ENCODE peak calls at places on chromosomes 16 and 17, in four cellular contexts. B is kidney, L is HL-60, F is AG10803. C is an unnamed sample.

GRCh38 chr16:56851671-56852400 is 13.2 kb upstream of the SLC12A3 start:
- DNase-seq in B (peak; percentile 48), L (peak; percentile 22), F (peak; percentile 43), C (no peak)

GRCh38 chr16:72876221-72876620 is 171.7 kb downstream of the ZFHX3 start:
- DNase-seq in B (no peak), L (peak; percentile 90), F (peak; percentile 75), C (no peak)

GRCh38 chr16:54374136-54374535 is 87.5 kb upstream of the IRX3 start:
- DNase-seq in B (no peak), L (no peak), F (no peak), C (no peak)

GRCh38 chr17:80110447-80110812 is 9.0 kb downstream of the GAA start:
- DNase-seq in B (peak; percentile 46), L (no peak), F (no peak), C (peak; percentile 85)

GRCh38 chr16:4785758-4786433 is 2.2 kb downstream of the SEPTIN12 start:
- DNase-seq in B (no peak), L (no peak), F (no peak), C (no peak)

GRCh38 chr17:70172921-70173320 is 3.6 kb downstream of the KCNJ2 start:
- DNase-seq in B (no peak), L (peak; percentile 9), F (peak; percentile 61), C (no peak)

GRCh38 chr16:68893710-68894705 is 50.7 kb downstream of the TANGO6 start:
- DNase-seq in B (no peak), L (no peak), F (peak; percentile 12), C (no peak)

GRCh38 chr17:38349097-38349904 is 2.3 kb upstream of the SOCS7 start:
- DNase-seq in B (peak; percentile 87), L (peak; percentile 92), F (peak; percentile 80), C (no peak)

GRCh38 chr17:73546770-73547345 is 97.4 kb downstream of the SDK2 start:
- DNase-seq in B (no peak), L (peak; percentile 97), F (peak; percentile 43), C (no peak)

GRCh38 chr17:55763856-55764255 is 13.0 kb downstream of the PCTP start:
- DNase-seq in B (no peak), L (peak; percentile 45), F (no peak), C (no peak)

GRCh38 chr17:34584805-34585416 is 5.5 kb downstream of the TMEM132E start:
- DNase-seq in B (peak; percentile 55), L (no peak), F (peak; percentile 13), C (peak; percentile 56)

GRCh38 chr16:8859913-8860881 is 8.6 kb downstream of the CARHSP1 start:
- DNase-seq in B (peak; percentile 88), L (no peak), F (peak; percentile 71), C (peak; percentile 61)

GRCh38 chr16:89170346-89171215 is 967 bp upstream of the CDH15 start:
- DNase-seq in B (peak; percentile 86), L (no peak), F (no peak), C (no peak)

GRCh38 chr16:15949210-15950166 is at the start of gene ABCC1:
- DNase-seq in B (peak; percentile 76), L (no peak), F (no peak), C (peak; percentile 69)

GRCh38 chr17:52606098-52606497 is 447.6 kb upstream of the CA10 start:
- DNase-seq in B (no peak), L (no peak), F (no peak), C (no peak)

GRCh38 chr17:53391197-53391596 is 431.5 kb upstream of the KIF2B start:
- DNase-seq in B (no peak), L (no peak), F (no peak), C (no peak)

GRCh38 chr17:77331161-77331864 is 190.5 kb downstream of the SEC14L1 start:
- DNase-seq in B (peak; percentile 96), L (peak; percentile 94), F (peak; percentile 86), C (peak; percentile 93)

GRCh38 chr17:36593651-36594316 is 2.1 kb downstream of the DHRS11 start:
- DNase-seq in B (no peak), L (no peak), F (no peak), C (no peak)

GRCh38 chr17:35315283-35315682 is 58.1 kb downstream of the SLFN11 start:
- DNase-seq in B (no peak), L (no peak), F (peak; percentile 91), C (no peak)

GRCh38 chr17:1802429-1802828 is 27.3 kb downstream of the SMYD4 start:
- DNase-seq in B (no peak), L (no peak), F (no peak), C (no peak)

GRCh38 chr17:32929288-32929574 is 1.3 kb downstream of the TMEM98 start:
- DNase-seq in B (no peak), L (no peak), F (peak; percentile 16), C (no peak)

GRCh38 chr17:61217878-61218437 is 181.7 kb upstream of the TBX2 start:
- DNase-seq in B (no peak), L (no peak), F (no peak), C (no peak)

GRCh38 chr16:64280317-64280716 is 841.5 kb downstream of the CDH11 start:
- DNase-seq in B (no peak), L (no peak), F (no peak), C (no peak)

GRCh38 chr16:59859606-59860402 is 1125.7 kb upstream of the GOT2 start:
- DNase-seq in B (no peak), L (no peak), F (peak; percentile 83), C (no peak)

GRCh38 chr16:11016993-11017392 is 72.6 kb downstream of the CLEC16A start:
- DNase-seq in B (no peak), L (no peak), F (peak; percentile 49), C (no peak)

GRCh38 chr17:73956169-73956568 is 247.3 kb upstream of the RPL38 start:
- DNase-seq in B (no peak), L (no peak), F (no peak), C (no peak)

GRCh38 chr17:660453-660852 is 54.2 kb downstream of the VPS53 start:
- DNase-seq in B (no peak), L (no peak), F (no peak), C (no peak)

DNA sequence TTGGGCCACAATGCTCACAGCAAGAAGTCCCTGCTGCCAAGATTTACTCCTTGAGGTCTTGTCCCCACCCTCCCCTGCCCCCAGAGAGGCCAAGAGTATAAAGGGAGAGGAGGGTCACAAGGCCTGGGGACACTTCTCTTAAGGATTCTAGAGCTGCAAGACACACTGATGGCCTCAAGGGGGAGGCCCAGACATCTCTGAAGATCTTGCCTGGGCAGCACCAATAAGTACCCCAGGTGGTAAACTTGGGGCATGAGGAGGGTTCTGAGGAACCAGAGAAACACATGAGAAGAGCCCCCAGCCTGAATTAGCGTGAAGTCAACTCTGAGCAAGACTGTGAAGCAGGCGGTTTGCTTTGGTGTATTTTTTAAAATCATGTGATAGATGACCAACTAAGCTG is 26.8 kb upstream of the MTMR4 start:
- DNase-seq in B (no peak), L (no peak), F (no peak), C (no peak)
- TF ChIP-seq CTCF in B (no peak), L (peak; percentile 23), F (peak; percentile 23), C (peak; percentile 51)

GRCh38 chr17:16391451-16391850 is 10.6 kb downstream of the UBB start:
- DNase-seq in B (peak; percentile 62), L (no peak), F (no peak), C (peak; percentile 68)
- TF ChIP-seq CTCF in B (no peak), L (no peak), F (no peak), C (no peak)

DNA sequence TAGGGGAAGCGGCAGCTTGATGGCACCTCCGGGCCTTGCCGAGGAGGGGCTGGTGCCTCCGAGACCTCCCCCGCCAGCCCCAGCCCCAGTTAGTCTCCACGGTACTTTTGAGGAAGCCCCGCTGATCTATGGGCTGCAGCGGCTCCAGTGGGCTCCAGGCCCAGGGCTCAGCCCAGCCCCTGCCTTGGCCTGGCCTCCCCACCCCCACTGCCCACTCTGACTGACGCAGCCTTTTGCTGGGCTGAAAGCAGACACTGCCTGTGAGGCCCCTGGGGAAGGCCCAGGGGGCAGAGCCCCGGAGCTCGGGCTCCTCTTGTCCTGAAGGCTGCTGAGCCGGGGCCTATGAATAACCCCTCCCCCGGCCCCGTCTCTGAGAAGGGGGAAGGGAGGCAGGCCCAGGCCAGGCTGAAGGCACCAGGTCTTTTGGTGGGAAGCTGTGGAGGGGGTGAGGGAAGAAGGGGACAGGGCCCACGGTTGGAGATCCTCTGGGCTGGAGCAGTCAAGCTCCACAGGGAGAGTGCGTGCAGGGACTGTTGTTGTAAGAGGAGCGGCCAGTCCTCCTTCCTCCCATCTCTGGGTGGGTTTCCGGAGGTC is 7.5 kb upstream of the SMTNL2 start:
- DNase-seq in B (peak; percentile 72), L (no peak), F (no peak), C (no peak)
- TF ChIP-seq CTCF in B (no peak), L (no peak), F (no peak), C (no peak)

GRCh38 chr16:29862383-29862883 is 593 bp downstream of the CDIPT start:
- DNase-seq in B (no peak), L (peak; percentile 10), F (no peak), C (no peak)
- TF ChIP-seq CTCF in B (peak; percentile 7), L (no peak), F (peak; percentile 35), C (peak; percentile 61)

GRCh38 chr16:49644143-49644460 is 211.8 kb downstream of the ZNF423 start:
- DNase-seq in B (no peak), L (no peak), F (no peak), C (no peak)
- TF ChIP-seq CTCF in B (no peak), L (no peak), F (peak; percentile 21), C (peak; percentile 71)

DNA sequence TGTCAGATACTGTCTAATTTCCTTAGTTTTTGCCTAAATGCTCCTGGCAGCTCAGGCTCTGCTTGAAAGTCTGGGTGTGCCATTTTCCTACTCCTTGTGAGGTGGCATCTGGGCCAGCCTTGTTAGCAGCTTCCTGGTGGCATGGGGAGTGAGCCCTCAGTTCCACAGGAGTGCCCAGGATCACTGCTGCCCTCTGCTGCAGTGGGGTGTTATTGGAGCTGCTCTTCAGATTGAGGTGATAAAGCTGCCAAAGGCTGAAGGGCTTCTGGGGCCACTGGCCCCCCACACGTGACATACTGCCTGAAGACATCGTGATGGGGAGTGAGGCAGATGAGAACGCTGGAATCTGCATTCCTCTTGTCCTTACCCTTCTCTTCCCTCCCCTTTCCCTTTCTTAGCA is 27.4 kb downstream of the CEP95 start:
- DNase-seq in B (no peak), L (peak; percentile 14), F (no peak), C (no peak)
- TF ChIP-seq CTCF in B (peak; percentile 8), L (peak; percentile 6), F (peak; percentile 19), C (peak; percentile 34)

DNA sequence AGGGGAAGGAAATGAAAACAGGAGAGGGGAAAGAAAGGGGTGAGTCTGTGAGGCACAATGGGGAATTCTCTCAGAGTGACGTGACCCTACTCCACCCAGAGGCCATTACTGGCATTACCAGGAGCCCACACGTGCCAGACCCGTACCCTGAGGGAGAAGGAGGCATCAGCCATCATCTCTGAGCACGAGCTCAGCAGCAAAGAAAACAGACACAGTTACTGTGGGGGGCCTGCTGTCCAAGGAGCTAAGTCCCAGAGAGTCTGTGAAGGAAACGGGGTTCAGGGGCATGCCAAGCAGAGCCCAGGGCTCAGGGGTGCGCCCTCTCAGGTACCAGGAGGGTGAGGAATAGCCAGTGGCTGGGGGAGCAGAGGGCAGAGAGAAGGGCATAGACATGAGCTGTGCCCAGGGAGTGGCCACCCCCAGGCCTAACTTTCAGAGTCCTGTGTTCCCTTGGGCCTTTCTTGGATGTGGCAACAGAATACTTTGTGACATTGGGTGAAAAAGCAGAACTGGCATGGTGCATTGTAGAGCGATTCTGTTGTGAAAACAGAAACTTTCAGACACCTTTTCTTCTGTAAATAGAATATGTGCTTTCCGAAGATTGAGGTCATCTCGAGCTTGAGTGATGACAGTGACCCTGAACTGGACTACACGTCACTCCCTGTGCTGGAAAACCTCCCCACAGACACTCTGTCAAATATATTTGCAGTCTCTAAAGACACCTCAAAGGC is 11.3 kb downstream of the TAF1C start:
- DNase-seq in B (no peak), L (peak; percentile 80), F (peak; percentile 29), C (no peak)
- TF ChIP-seq CTCF in B (peak; percentile 73), L (peak; percentile 84), F (peak; percentile 65), C (peak; percentile 83)

GRCh38 chr16:80341242-80341641 is 199.6 kb upstream of the DYNLRB2 start:
- DNase-seq in B (no peak), L (no peak), F (no peak), C (no peak)

GRCh38 chr16:80337786-80338185 is 203.0 kb upstream of the DYNLRB2 start:
- DNase-seq in B (no peak), L (no peak), F (no peak), C (no peak)
- TF ChIP-seq CTCF in B (no peak), L (no peak), F (no peak), C (no peak)

C was measured in chondrocyte.